ENCODE peak calls at places on chromosomes 7 and 10, in five cellular contexts. X, V, J, O and W are unnamed samples.

GRCh38 chr7:142496545-142496991 is 238.7 kb upstream of the PRSS58 start:
- DNase-seq in O (no peak), V (peak), J (peak), X (peak), W (no peak)

GRCh38 chr10:81680374-81680773 is 194.6 kb upstream of the NRG3 start:
- DNase-seq in O (no peak), J (no peak), X (no peak), V (no peak), W (no peak)

GRCh38 chr10:8670461-8670860 is 616.0 kb downstream of the GATA3 start:
- DNase-seq in V (no peak), J (no peak), O (no peak), X (no peak), W (no peak)

GRCh38 chr10:103677486-103677885 is 177.9 kb downstream of the SH3PXD2A start:
- DNase-seq in O (no peak), X (no peak), J (no peak), V (no peak), W (no peak)

GRCh38 chr10:21692909-21693308 is 158.9 kb downstream of the MLLT10 start:
- DNase-seq in V (no peak), X (no peak), J (no peak), O (no peak), W (no peak)

GRCh38 chr10:114753126-114753525 is 68.5 kb upstream of the FHIP2A start:
- DNase-seq in O (no peak), V (no peak), J (no peak), X (no peak), W (no peak)

GRCh38 chr7:132430863-132431822 is 145.1 kb downstream of the PLXNA4 start:
- DNase-seq in J (peak), O (no peak), X (no peak), V (no peak), W (no peak)

GRCh38 chr7:157004839-157005455 is 5.5 kb downstream of the MNX1 start:
- DNase-seq in V (no peak), X (no peak), O (no peak), J (no peak), W (no peak)

GRCh38 chr7:26321440-26321839 is 29.8 kb downstream of the SNX10 start:
- DNase-seq in V (no peak), X (no peak), J (no peak), O (no peak), W (no peak)

GRCh38 chr7:132239422-132239994 is 336.8 kb downstream of the PLXNA4 start:
- DNase-seq in O (no peak), X (no peak), J (no peak), V (no peak), W (no peak)

GRCh38 chr10:57692255-57692980 is 575.3 kb downstream of the IPMK start:
- DNase-seq in V (no peak), J (no peak), X (no peak), O (no peak), W (no peak)

GRCh38 chr10:113753020-113753692 is 1.7 kb downstream of the PLEKHS1 start:
- DNase-seq in O (no peak), V (no peak), J (peak), X (no peak), W (no peak)

GRCh38 chr7:138979988-138980574 is 1.1 kb downstream of the KIAA1549 start:
- DNase-seq in X (no peak), J (no peak), O (no peak), V (no peak), W (no peak)

GRCh38 chr7:115135111-115135510 is 213.2 kb downstream of the MDFIC start:
- DNase-seq in O (no peak), J (no peak), X (no peak), V (no peak), W (no peak)

GRCh38 chr7:136023134-136023869 is 46.1 kb upstream of the MTPN start:
- DNase-seq in X (no peak), O (no peak), V (no peak), J (no peak), W (no peak)

GRCh38 chr10:69087600-69088470 is at the start of gene SRGN:
- DNase-seq in O (no peak), J (peak), V (no peak), X (no peak), W (peak)

GRCh38 chr10:102935939-102936605 is 18.0 kb downstream of the CNNM2 start:
- DNase-seq in J (no peak), V (no peak), O (no peak), X (no peak), W (no peak)

GRCh38 chr10:94607111-94607510 is 61.5 kb downstream of the HELLS start:
- DNase-seq in J (no peak), X (no peak), V (no peak), O (no peak), W (peak)

GRCh38 chr7:84339306-84339705 is 144.7 kb upstream of the SEMA3A start:
- DNase-seq in O (no peak), X (no peak), V (no peak), J (no peak), W (no peak)

GRCh38 chr10:93208717-93209464 is 135.2 kb downstream of the CYP26A1 start:
- DNase-seq in X (no peak), O (no peak), J (no peak), V (no peak), W (no peak)

GRCh38 chr10:104076743-104077160 is 8.9 kb downstream of the COL17A1 start:
- DNase-seq in J (no peak), V (no peak), O (no peak), X (no peak), W (no peak)

GRCh38 chr10:12403119-12403518 is 53.8 kb downstream of the CAMK1D start:
- DNase-seq in J (no peak), X (no peak), V (no peak), O (no peak), W (no peak)

GRCh38 chr7:42315631-42316030 is 78.6 kb upstream of the GLI3 start:
- DNase-seq in V (no peak), X (no peak), J (no peak), O (no peak), W (no peak)

GRCh38 chr7:111098011-111098925 is 7.3 kb downstream of the LRRN3 start:
- DNase-seq in O (no peak), X (peak), J (peak), V (peak), W (no peak)

GRCh38 chr10:80985105-80985504 is 447.4 kb downstream of the SH2D4B start:
- DNase-seq in X (no peak), J (no peak), V (no peak), O (no peak), W (no peak)

GRCh38 chr10:11074536-11075267 is 57.0 kb downstream of the CELF2 start:
- DNase-seq in V (no peak), O (no peak), J (no peak), X (no peak), W (peak)

GRCh38 chr7:44158060-44158872 is 17.1 kb upstream of the MYL7 start:
- DNase-seq in X (no peak), O (no peak), J (no peak), V (no peak), W (no peak)

GRCh38 chr10:131901181-131901829 is 497 bp downstream of the PPP2R2D start:
- DNase-seq in X (no peak), O (no peak), J (peak), V (no peak), W (no peak)
- TF ChIP-seq SRF in X (no peak), O (no peak), J (no peak), V (no peak), W (no peak)

GRCh38 chr7:117790731-117791130 is 82.5 kb downstream of the CTTNBP2 start:
- DNase-seq in X (no peak), O (no peak), V (no peak), J (no peak), W (no peak)
- TF ChIP-seq SRF in X (no peak), O (no peak), V (no peak), J (no peak), W (no peak)

GRCh38 chr7:98360221-98361124 is 40.4 kb downstream of the BAIAP2L1 start:
- DNase-seq in X (no peak), V (peak), O (no peak), J (peak), W (no peak)
- TF ChIP-seq SRF in X (no peak), V (no peak), O (no peak), J (no peak), W (no peak)

GRCh38 chr10:72073677-72074412 is 14.5 kb downstream of the SPOCK2 start:
- DNase-seq in O (no peak), V (no peak), X (no peak), J (no peak), W (no peak)
- TF ChIP-seq SRF in O (no peak), V (no peak), X (no peak), J (no peak), W (no peak)

GRCh38 chr7:48428091-48428710 is 256.9 kb downstream of the ABCA13 start:
- DNase-seq in X (no peak), O (no peak), J (no peak), V (no peak), W (no peak)

GRCh38 chr7:48427671-48428070 is 256.4 kb downstream of the ABCA13 start:
- DNase-seq in X (no peak), J (no peak), V (no peak), O (no peak), W (no peak)

GRCh38 chr7:48429117-48429516 is 257.9 kb downstream of the ABCA13 start:
- DNase-seq in V (no peak), X (no peak), J (no peak), O (no peak), W (no peak)

GRCh38 chr7:48426331-48426965 is 255.2 kb downstream of the ABCA13 start:
- DNase-seq in J (no peak), O (no peak), V (no peak), X (no peak), W (no peak)

DNA sequence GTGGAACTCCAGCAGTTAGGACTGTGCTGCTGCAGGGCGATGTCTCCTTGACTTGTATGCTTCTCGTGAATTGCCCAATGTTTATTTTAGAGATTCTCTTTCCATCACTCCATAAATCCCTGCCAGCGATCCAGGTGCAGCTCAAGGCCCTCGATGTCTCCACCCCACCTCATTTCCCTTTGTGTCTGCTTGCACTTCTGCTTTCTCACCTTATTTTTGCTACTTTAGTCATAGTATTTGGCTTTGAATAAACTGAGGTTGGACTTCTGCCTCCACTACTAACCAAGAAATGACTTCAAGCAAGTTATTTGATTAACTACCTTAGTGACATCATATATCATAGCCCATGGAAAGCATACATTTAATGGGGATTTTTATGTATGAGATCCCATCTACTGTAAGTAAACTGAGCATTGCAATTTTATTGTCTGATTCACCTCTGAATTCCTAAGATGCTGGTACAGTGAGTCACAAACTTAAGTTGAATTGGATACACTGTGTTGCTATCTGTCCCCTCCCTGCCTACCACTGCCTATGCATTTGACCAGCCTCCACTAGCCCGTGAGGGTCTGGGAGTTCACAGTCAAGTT is 255.8 kb downstream of the ABCA13 start:
- DNase-seq in O (no peak), J (no peak), V (no peak), X (no peak), W (no peak)
- TF ChIP-seq SRF in O (no peak), J (no peak), V (no peak), X (no peak), W (no peak)

GRCh38 chr10:47408606-47409005 is 24.5 kb upstream of the ZNF488 start:
- DNase-seq in J (no peak), V (no peak), O (no peak), X (no peak), W (no peak)

GRCh38 chr10:47406548-47406869 is 22.4 kb upstream of the ZNF488 start:
- DNase-seq in X (no peak), O (no peak), V (no peak), J (no peak), W (no peak)

GRCh38 chr10:47404937-47405336 is 20.8 kb upstream of the ZNF488 start:
- DNase-seq in J (no peak), V (no peak), O (no peak), X (no peak), W (no peak)

GRCh38 chr10:47405829-47406547 is 21.9 kb upstream of the ZNF488 start:
- DNase-seq in O (no peak), J (no peak), X (no peak), V (no peak), W (no peak)

GRCh38 chr10:47406870-47407648 is 23.0 kb upstream of the ZNF488 start:
- DNase-seq in X (peak), O (no peak), V (peak), J (peak), W (no peak)
- TF ChIP-seq SRF in X (no peak), O (no peak), V (no peak), J (no peak), W (no peak)

DNA sequence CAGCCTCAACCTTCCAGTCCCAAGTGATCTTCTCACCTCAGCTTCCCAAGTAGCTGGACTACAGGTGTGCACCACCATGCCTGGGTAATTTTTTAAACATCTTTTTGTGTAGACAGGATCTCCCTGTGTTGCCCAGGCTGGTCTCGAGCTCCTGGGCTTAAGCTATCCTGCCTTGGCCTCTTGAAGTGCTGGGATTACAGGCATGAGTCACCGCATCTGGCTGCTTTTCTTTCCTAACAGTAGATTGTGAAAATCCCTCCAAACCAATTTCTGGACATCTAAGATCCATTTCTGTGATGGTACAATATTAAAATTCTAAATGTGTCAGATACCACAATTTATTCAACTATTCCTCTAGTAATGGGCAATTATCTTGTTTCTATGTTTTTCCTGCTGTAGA is 38.7 kb downstream of the RAB18 start:
- DNase-seq in O (no peak), J (no peak), X (no peak), V (no peak), W (no peak)
- TF ChIP-seq SRF in O (no peak), J (no peak), X (no peak), V (no peak), W (no peak)